ENCODE peak calls at places on chromosomes 12 and 14, in five cellular contexts. B, N, Q, A and D are unnamed samples.

GRCh38 chr12:94282675-94283074 is 134.3 kb downstream of the PLXNC1 start:
- DNase-seq in N (no peak), B (no peak), Q (no peak), A (no peak), D (no peak)

GRCh38 chr12:108046135-108046534 is 83.0 kb upstream of the WSCD2 start:
- DNase-seq in Q (no peak), A (no peak), N (no peak), B (no peak), D (no peak)

GRCh38 chr14:30869525-30870150 is 4.7 kb upstream of the COCH start:
- DNase-seq in B (no peak), A (no peak), N (peak), Q (no peak), D (no peak)

GRCh38 chr14:69046468-69046867 is 67.4 kb upstream of the ACTN1 start:
- DNase-seq in B (no peak), Q (no peak), A (no peak), N (no peak), D (no peak)

GRCh38 chr12:82530394-82530793 is 156.3 kb upstream of the TMTC2 start:
- DNase-seq in A (no peak), B (no peak), N (no peak), Q (no peak), D (no peak)

GRCh38 chr14:69542311-69542710 is 32.4 kb downstream of the CCDC177 start:
- DNase-seq in N (no peak), Q (no peak), B (no peak), A (no peak), D (no peak)

GRCh38 chr12:115553622-115554021 is 723.9 kb downstream of the MED13L start:
- DNase-seq in A (no peak), B (no peak), Q (no peak), N (no peak), D (no peak)

GRCh38 chr14:75985618-75986438 is at the start of gene IFT43:
- DNase-seq in B (peak), Q (peak), A (peak), N (peak), D (peak)

GRCh38 chr14:91897121-91897701 is 29.9 kb upstream of the TC2N start:
- DNase-seq in Q (peak), N (no peak), B (peak), A (peak), D (peak)

GRCh38 chr12:95182868-95183415 is 34.3 kb downstream of the FGD6 start:
- DNase-seq in B (no peak), N (no peak), A (no peak), Q (peak), D (no peak)

GRCh38 chr14:59566725-59567124 is 9.9 kb downstream of the CCDC175 start:
- DNase-seq in N (no peak), A (no peak), B (no peak), Q (no peak), D (no peak)

GRCh38 chr12:99253068-99253467 is 394.5 kb upstream of the GARIN6 start:
- DNase-seq in Q (peak), B (no peak), A (no peak), N (no peak), D (no peak)

GRCh38 chr12:112808176-112808575 is 16.6 kb downstream of the RPH3A start:
- DNase-seq in B (no peak), A (no peak), N (no peak), Q (no peak), D (no peak)

GRCh38 chr14:30299915-30300314 is 259.0 kb upstream of the G2E3 start:
- DNase-seq in N (no peak), Q (no peak), A (no peak), B (no peak), D (no peak)

GRCh38 chr12:50505386-50505827 is 622 bp downstream of the DIP2B start:
- DNase-seq in A (peak), B (no peak), N (peak), Q (no peak), D (peak)